ENCODE peak calls at places on chromosomes 16 and 17, in ten cellular contexts. F is CD8-positive, alpha-beta memory T cell; V is Panc1; I is mesenteric fat pad; Q is T47D; C is stimulated activated CD4-positive, alpha-beta T cell treated with anti-CD3 and anti-CD28 coated beads, Interleukin-4, amount 100 ng/mL, for 24 hours; A is left lung; R is neuronal stem cell; O is foreskin fibroblast; W is lower leg skin. U is an unnamed sample.

GRCh38 chr17:47621293-47622178 is 28.2 kb upstream of the KPNB1 start:
- DNase-seq in F (no peak), O (peak), I (no peak), C (no peak), Q (no peak), A (peak), V (peak), R (peak), W (no peak), U (no peak)

GRCh38 chr16:87550510-87550961 is 51.8 kb upstream of the JPH3 start:
- DNase-seq in W (peak), O (no peak), R (peak), F (peak), A (peak), I (no peak), V (peak), C (peak), Q (peak), U (no peak)

GRCh38 chr16:30349695-30350094 is 5.4 kb downstream of the CD2BP2 start:
- DNase-seq in V (no peak), C (no peak), W (peak), F (no peak), O (no peak), R (no peak), A (no peak), Q (no peak), I (no peak), U (no peak)

GRCh38 chr17:1907818-1908698 is 78.3 kb downstream of the RPA1 start:
- DNase-seq in O (peak), R (peak), C (no peak), W (no peak), A (no peak), V (no peak), I (no peak), F (no peak), Q (no peak), U (no peak)

GRCh38 chr17:11889266-11889665 is 108.0 kb downstream of the ZNF18 start:
- DNase-seq in Q (no peak), W (no peak), O (no peak), V (no peak), A (no peak), R (no peak), I (no peak), F (no peak), C (no peak), U (no peak)

GRCh38 chr17:21679256-21680146 is 12.8 kb upstream of the KCNJ18 start:
- DNase-seq in R (no peak), A (no peak), V (no peak), W (peak), F (no peak), O (no peak), Q (no peak), I (peak), C (no peak), U (no peak)

GRCh38 chr16:3099732-3100499 is 822 bp upstream of the ZSCAN10 start:
- DNase-seq in C (peak), F (peak), R (peak), Q (peak), W (peak), I (peak), O (peak), A (peak), V (no peak), U (peak)

GRCh38 chr16:17134586-17134985 is 336.2 kb downstream of the XYLT1 start:
- DNase-seq in R (no peak), F (no peak), W (no peak), I (no peak), O (no peak), V (no peak), Q (no peak), A (no peak), C (no peak), U (no peak)